ENCODE peak calls at places on chromosome 20, in four cellular contexts. C, W, K and L are unnamed samples.
A peak's percentile ranks its signal among the peaks of the same experiment; 100 is the strongest.

GRCh38 chr20:25315418-25316210 is 67.7 kb downstream of the PYGB start:
- DNase-seq in C (no peak), W (no peak), K (no peak), L (no peak)

GRCh38 chr20:43846516-43846905 is 68.1 kb upstream of the TOX2 start:
- DNase-seq in C (no peak), W (no peak), K (no peak), L (peak; percentile 32)

GRCh38 chr20:3010985-3011723 is 32.3 kb upstream of the GNRH2 start:
- DNase-seq in C (no peak), W (no peak), K (no peak), L (no peak)

GRCh38 chr20:12241065-12241464 is 323.4 kb downstream of the BTBD3 start:
- DNase-seq in C (no peak), W (no peak), K (no peak), L (no peak)

GRCh38 chr20:44187054-44187762 is at the start of gene JPH2:
- DNase-seq in C (no peak), W (no peak), K (peak; percentile 8), L (peak; percentile 82)

GRCh38 chr20:3590164-3590563 is 73.0 kb downstream of the GFRA4 start:
- DNase-seq in C (no peak), W (no peak), K (no peak), L (no peak)

GRCh38 chr20:1225729-1226313 is at the start of gene RAD21L1:
- DNase-seq in C (peak; percentile 70), W (no peak), K (peak; percentile 80), L (peak; percentile 93)

GRCh38 chr20:62685781-62686555 is 22.7 kb upstream of the NTSR1 start:
- DNase-seq in C (no peak), W (no peak), K (no peak), L (no peak)

GRCh38 chr20:61937963-61938838 is 127.5 kb downstream of the TAF4 start:
- DNase-seq in C (no peak), W (no peak), K (no peak), L (no peak)

GRCh38 chr20:62942456-62942855 is 4.5 kb downstream of the GID8 start:
- DNase-seq in C (no peak), W (no peak), K (no peak), L (peak; percentile 37)

GRCh38 chr20:46699651-46700359 is 9.6 kb upstream of the SLC2A10 start:
- DNase-seq in C (no peak), W (peak; percentile 72), K (no peak), L (peak; percentile 70)

GRCh38 chr20:47929368-47930115 is 144.3 kb upstream of the SULF2 start:
- DNase-seq in C (no peak), W (no peak), K (no peak), L (no peak)

GRCh38 chr20:16803965-16804792 is 56.0 kb downstream of the OTOR start:
- DNase-seq in C (peak; percentile 17), W (peak; percentile 83), K (peak; percentile 80), L (peak; percentile 78)

GRCh38 chr20:18587665-18588553 is at the start of gene DTD1:
- DNase-seq in C (peak; percentile 80), W (peak; percentile 97), K (peak; percentile 97), L (peak; percentile 94)

GRCh38 chr20:11626551-11626950 is 291.1 kb upstream of the BTBD3 start:
- DNase-seq in C (no peak), W (no peak), K (no peak), L (no peak)

GRCh38 chr20:59472059-59472458 is 132.3 kb upstream of the PHACTR3 start:
- DNase-seq in C (no peak), W (no peak), K (no peak), L (no peak)

GRCh38 chr20:11891827-11892521 is 25.7 kb upstream of the BTBD3 start:
- DNase-seq in C (no peak), W (no peak), K (peak; percentile 62), L (peak; percentile 83)

GRCh38 chr20:19566226-19566960 is 191.7 kb upstream of the RIN2 start:
- DNase-seq in C (no peak), W (no peak), K (no peak), L (no peak)

GRCh38 chr20:5687884-5688283 is 62.3 kb upstream of the SHLD1 start:
- DNase-seq in C (no peak), W (no peak), K (no peak), L (no peak)

GRCh38 chr20:5969348-5969935 is 19.0 kb downstream of the MCM8 start:
- DNase-seq in C (no peak), W (no peak), K (no peak), L (no peak)

GRCh38 chr20:63062188-63063140 is 55.7 kb upstream of the BHLHE23 start:
- DNase-seq in C (no peak), W (no peak), K (no peak), L (no peak)

GRCh38 chr20:35954907-35955251 is 577 bp upstream of the SCAND1 start:
- DNase-seq in C (peak; percentile 18), W (peak; percentile 57), K (no peak), L (no peak)

GRCh38 chr20:24951536-24952047 is 2.5 kb downstream of the CST7 start:
- DNase-seq in C (no peak), W (no peak), K (no peak), L (no peak)

GRCh38 chr20:32963176-32963575 is 41.1 kb downstream of the SUN5 start:
- DNase-seq in C (no peak), W (no peak), K (no peak), L (peak; percentile 34)

GRCh38 chr20:47951521-47951951 is 166.3 kb upstream of the SULF2 start:
- DNase-seq in C (no peak), W (no peak), K (no peak), L (no peak)

GRCh38 chr20:48307277-48307676 is 520.5 kb downstream of the PREX1 start:
- DNase-seq in C (no peak), W (no peak), K (no peak), L (no peak)